ENCODE peak calls at places on chromosome 13, in four cellular contexts. N is activated naive CD4-positive, alpha-beta T cell treated with anti-CD3 and anti-CD28 coated beads for 36 hours; M is germinal center; Y is stimulated activated CD8-positive, alpha-beta memory T cell treated with anti-CD3 and anti-CD28 coated beads, Interleukin-12 subunit alpha, Interleukin-12 subunit beta, amount 100 ng/mL, for 4 hours. H is an unnamed sample.

GRCh38 chr13:39452412-39452811 is 150.6 kb downstream of the LHFPL6 start:
- DNase-seq in M (no peak), Y (no peak), N (no peak), H (no peak)

GRCh38 chr13:114142640-114143490 is 10.4 kb upstream of the RASA3 start:
- DNase-seq in Y (no peak), N (peak), M (no peak), H (no peak)

GRCh38 chr13:110984392-110984791 is 69.5 kb upstream of the ANKRD10 start:
- DNase-seq in M (no peak), N (no peak), Y (no peak), H (no peak)

GRCh38 chr13:24679686-24680085 is 522 bp upstream of the ATP12A start:
- DNase-seq in M (no peak), N (no peak), Y (no peak), H (no peak)

GRCh38 chr13:26048745-26049144 is 3.1 kb downstream of the SHISA2 start:
- DNase-seq in N (no peak), M (no peak), Y (no peak), H (no peak)

GRCh38 chr13:109479991-109480696 is 306.2 kb downstream of the IRS2 start:
- DNase-seq in Y (no peak), M (no peak), N (no peak), H (no peak)

GRCh38 chr13:112065867-112066623 is 904 bp upstream of the SOX1 start:
- DNase-seq in M (no peak), Y (no peak), N (no peak), H (no peak)

GRCh38 chr13:111468037-111468959 is 147.9 kb downstream of the TEX29 start:
- DNase-seq in Y (no peak), M (no peak), N (no peak), H (no peak)

GRCh38 chr13:35784286-35784951 is 307.9 kb upstream of the MAB21L1 start:
- DNase-seq in M (no peak), Y (no peak), N (no peak), H (no peak)

GRCh38 chr13:20401586-20401957 is 124.1 kb downstream of the CRYL1 start:
- DNase-seq in M (no peak), Y (no peak), N (no peak), H (no peak)

GRCh38 chr13:47831265-47831664 is 169.8 kb downstream of the SUCLA2 start:
- DNase-seq in Y (no peak), N (no peak), M (no peak), H (no peak)

GRCh38 chr13:113942591-113943103 is 31.2 kb downstream of the C13orf46 start:
- DNase-seq in M (no peak), Y (no peak), N (no peak), H (no peak)

GRCh38 chr13:39039033-39039432 is 777 bp downstream of the NHLRC3 start:
- DNase-seq in N (no peak), Y (no peak), M (no peak), H (no peak)

GRCh38 chr13:97021241-97021640 is 27.0 kb upstream of the OXGR1 start:
- DNase-seq in N (no peak), M (no peak), Y (no peak), H (no peak)

GRCh38 chr13:31790992-31791391 is 51.7 kb downstream of the RXFP2 start:
- DNase-seq in M (no peak), N (no peak), Y (no peak), H (no peak)

GRCh38 chr13:36418022-36418805 is 14.1 kb upstream of the CCNA1 start:
- DNase-seq in Y (no peak), M (no peak), N (peak), H (peak)

GRCh38 chr13:48334534-48335127 is 31.1 kb downstream of the RB1 start:
- DNase-seq in M (no peak), N (no peak), Y (no peak), H (peak)

H was measured in Karpas-422.